ENCODE peak calls at places on chromosomes 7 and 10, in eight cellular contexts. Z, F, E, K, W, B, Y and V are unnamed samples.

GRCh38 chr10:6647811-6648526 is 67.9 kb upstream of the PRKCQ start:
- DNase-seq in Z (peak), F (no peak), E (peak), K (no peak), W (peak), B (no peak), Y (peak), V (peak)

GRCh38 chr7:123797673-123798526 is 47.1 kb upstream of the HYAL4 start:
- DNase-seq in Z (peak), F (peak), E (no peak), K (no peak), W (no peak), B (no peak), Y (no peak), V (no peak)

GRCh38 chr10:30829921-30830671 is 200.5 kb upstream of the LYZL2 start:
- DNase-seq in Z (no peak), F (peak), E (no peak), K (no peak), W (no peak), B (no peak), Y (no peak), V (no peak)

GRCh38 chr10:79425074-79425532 is 20.3 kb downstream of the ZCCHC24 start:
- DNase-seq in Z (no peak), F (no peak), E (no peak), K (no peak), W (no peak), B (no peak), Y (no peak), V (no peak)

GRCh38 chr7:121960678-121961461 is 87.9 kb downstream of the PTPRZ1 start:
- DNase-seq in Z (no peak), F (peak), E (no peak), K (no peak), W (no peak), B (no peak), Y (no peak), V (no peak)

GRCh38 chr10:91571671-91572070 is 61.2 kb downstream of the PPP1R3C start:
- DNase-seq in Z (no peak), F (no peak), E (no peak), K (no peak), W (no peak), B (no peak), Y (no peak), V (no peak)

GRCh38 chr10:78377362-78377761 is 343.7 kb downstream of the RPS24 start:
- DNase-seq in Z (no peak), F (no peak), E (no peak), K (no peak), W (no peak), B (no peak), Y (no peak), V (no peak)

GRCh38 chr7:108149908-108150307 is 19.7 kb upstream of the LAMB4 start:
- DNase-seq in Z (no peak), F (no peak), E (no peak), K (no peak), W (no peak), B (no peak), Y (no peak), V (no peak)

GRCh38 chr7:139972000-139972399 is 90.8 kb downstream of the PARP12 start:
- DNase-seq in Z (no peak), F (no peak), E (no peak), K (no peak), W (no peak), B (no peak), Y (no peak), V (no peak)

GRCh38 chr10:93867481-93867880 is 26.3 kb upstream of the SLC35G1 start:
- DNase-seq in Z (no peak), F (no peak), E (no peak), K (no peak), W (no peak), B (no peak), Y (no peak), V (no peak)

GRCh38 chr7:155374276-155375252 is 76.9 kb downstream of the INSIG1 start:
- DNase-seq in Z (no peak), F (no peak), E (no peak), K (no peak), W (no peak), B (no peak), Y (no peak), V (no peak)

GRCh38 chr7:1121476-1121875 is 33.6 kb downstream of the GPER1 start:
- DNase-seq in Z (no peak), F (no peak), E (no peak), K (no peak), W (no peak), B (no peak), Y (no peak), V (no peak)

GRCh38 chr7:100220833-100221718 is 1.3 kb downstream of the PVRIG start:
- DNase-seq in Z (peak), F (no peak), E (no peak), K (no peak), W (peak), B (no peak), Y (peak), V (peak)

GRCh38 chr7:69276011-69276729 is 322.1 kb upstream of the AUTS2 start:
- DNase-seq in Z (no peak), F (no peak), E (no peak), K (no peak), W (no peak), B (no peak), Y (no peak), V (no peak)

GRCh38 chr7:106285801-106286492 is 1.2 kb upstream of the NAMPT start:
- DNase-seq in Z (peak), F (no peak), E (peak), K (no peak), W (no peak), B (no peak), Y (no peak), V (peak)

GRCh38 chr7:124330741-124331407 is 298.0 kb upstream of the TMEM229A start:
- DNase-seq in Z (no peak), F (no peak), E (no peak), K (no peak), W (no peak), B (no peak), Y (no peak), V (no peak)

GRCh38 chr10:42866115-42866995 is 83.8 kb downstream of the BMS1 start:
- DNase-seq in Z (peak), F (peak), E (no peak), K (peak), W (peak), B (peak), Y (peak), V (peak)

GRCh38 chr10:65765006-65765546 is 1160.8 kb upstream of the LRRTM3 start:
- DNase-seq in Z (no peak), F (no peak), E (no peak), K (no peak), W (no peak), B (no peak), Y (no peak), V (no peak)

GRCh38 chr7:121385800-121386179 is 10.3 kb downstream of the FAM3C start:
- DNase-seq in Z (peak), F (no peak), E (no peak), K (no peak), W (no peak), B (no peak), Y (no peak), V (peak)

GRCh38 chr10:25080880-25081581 is 64.6 kb downstream of the THNSL1 start:
- DNase-seq in Z (peak), F (peak), E (peak), K (peak), W (peak), B (peak), Y (peak), V (peak)

GRCh38 chr7:156240532-156240931 is 400.0 kb upstream of the RNF32 start:
- DNase-seq in Z (no peak), F (no peak), E (no peak), K (no peak), W (no peak), B (no peak), Y (no peak), V (no peak)

GRCh38 chr10:59586407-59586891 is 123.2 kb downstream of the SLC16A9 start:
- DNase-seq in Z (no peak), F (no peak), E (no peak), K (no peak), W (no peak), B (no peak), Y (no peak), V (no peak)

GRCh38 chr7:52107355-52107754 is 790.7 kb upstream of the COBL start:
- DNase-seq in Z (no peak), F (no peak), E (no peak), K (no peak), W (no peak), B (no peak), Y (no peak), V (no peak)

GRCh38 chr7:41893656-41894055 is 190.8 kb upstream of the INHBA start:
- DNase-seq in Z (no peak), F (no peak), E (no peak), K (no peak), W (no peak), B (no peak), Y (no peak), V (no peak)

GRCh38 chr10:73785721-73786511 is 510 bp downstream of the ZSWIM8 start:
- DNase-seq in Z (peak), F (peak), E (no peak), K (no peak), W (peak), B (peak), Y (peak), V (no peak)

GRCh38 chr7:121494531-121494930 is 98.4 kb upstream of the FAM3C start:
- DNase-seq in Z (no peak), F (no peak), E (no peak), K (no peak), W (no peak), B (no peak), Y (no peak), V (no peak)